ENCODE peak calls at places on chromosomes 13 and 19, in four cellular contexts. One of them, this sample, is unnamed.

GRCh38 chr19:41354343-41354974 is 737 bp upstream of the TGFB1 start:
- DNase-seq in endothelial cell of umbilical vein: no peak
- DNase-seq in sigmoid colon: peak
- DNase-seq in K562: no peak
- DNase-seq in this sample: no peak

GRCh38 chr13:22883961-22884360 is 296.8 kb upstream of the SGCG start:
- DNase-seq in sigmoid colon: no peak
- DNase-seq in K562: no peak
- DNase-seq in endothelial cell of umbilical vein: no peak
- DNase-seq in this sample: no peak

GRCh38 chr19:39996218-39996810 is 546 bp upstream of the ZNF546 start:
- DNase-seq in K562: peak
- DNase-seq in endothelial cell of umbilical vein: no peak
- DNase-seq in sigmoid colon: no peak
- DNase-seq in this sample: no peak

GRCh38 chr13:42153371-42153770 is 104.9 kb downstream of the DGKH start:
- DNase-seq in K562: no peak
- DNase-seq in sigmoid colon: no peak
- DNase-seq in endothelial cell of umbilical vein: peak
- DNase-seq in this sample: no peak

GRCh38 chr19:2922987-2923386 is 21.8 kb downstream of the ZNF77 start:
- DNase-seq in endothelial cell of umbilical vein: no peak
- DNase-seq in K562: peak
- DNase-seq in sigmoid colon: no peak
- DNase-seq in this sample: no peak

GRCh38 chr13:34863360-34864135 is 78.5 kb upstream of the NBEA start:
- DNase-seq in K562: no peak
- DNase-seq in endothelial cell of umbilical vein: peak
- DNase-seq in sigmoid colon: no peak
- DNase-seq in this sample: no peak

GRCh38 chr13:113043931-113044330 is 61.7 kb upstream of the F7 start:
- DNase-seq in K562: no peak
- DNase-seq in sigmoid colon: no peak
- DNase-seq in endothelial cell of umbilical vein: no peak
- DNase-seq in this sample: no peak

GRCh38 chr19:45262570-45262969 is 11.5 kb downstream of the MARK4 start:
- DNase-seq in sigmoid colon: no peak
- DNase-seq in K562: no peak
- DNase-seq in endothelial cell of umbilical vein: no peak
- DNase-seq in this sample: no peak

GRCh38 chr19:28213476-28214082 is 999.4 kb downstream of the UQCRFS1 start:
- DNase-seq in K562: peak
- DNase-seq in sigmoid colon: no peak
- DNase-seq in endothelial cell of umbilical vein: no peak
- DNase-seq in this sample: no peak

GRCh38 chr13:98775844-98776598 is 23.5 kb upstream of the SLC15A1 start:
- DNase-seq in endothelial cell of umbilical vein: no peak
- DNase-seq in sigmoid colon: no peak
- DNase-seq in K562: peak
- DNase-seq in this sample: no peak

GRCh38 chr13:97295279-97296182 is 73.4 kb downstream of the MBNL2 start:
- DNase-seq in sigmoid colon: no peak
- DNase-seq in K562: peak
- DNase-seq in endothelial cell of umbilical vein: peak
- DNase-seq in this sample: no peak

GRCh38 chr13:50685491-50685890 is 158.0 kb downstream of the DLEU7 start:
- DNase-seq in sigmoid colon: peak
- DNase-seq in K562: no peak
- DNase-seq in endothelial cell of umbilical vein: peak
- DNase-seq in this sample: no peak

GRCh38 chr19:8361921-8362793 is 1.8 kb upstream of the ANGPTL4 start:
- DNase-seq in sigmoid colon: peak
- DNase-seq in endothelial cell of umbilical vein: peak
- DNase-seq in K562: no peak
- DNase-seq in this sample: peak

GRCh38 chr19:55451522-55452380 is 8.7 kb upstream of the SHISA7 start:
- DNase-seq in K562: peak
- DNase-seq in sigmoid colon: no peak
- DNase-seq in endothelial cell of umbilical vein: no peak
- DNase-seq in this sample: no peak

GRCh38 chr19:41175825-41176734 is 16.9 kb upstream of the CYP2S1 start:
- DNase-seq in sigmoid colon: no peak
- DNase-seq in endothelial cell of umbilical vein: no peak
- DNase-seq in K562: no peak
- DNase-seq in this sample: peak

GRCh38 chr19:30492581-30492980 is 120.4 kb downstream of the ZNF536 start:
- DNase-seq in endothelial cell of umbilical vein: no peak
- DNase-seq in K562: no peak
- DNase-seq in sigmoid colon: no peak
- DNase-seq in this sample: no peak

GRCh38 chr13:19910336-19911072 is 47.1 kb upstream of the ZMYM5 start:
- DNase-seq in K562: no peak
- DNase-seq in endothelial cell of umbilical vein: no peak
- DNase-seq in sigmoid colon: no peak
- DNase-seq in this sample: no peak

GRCh38 chr19:4969772-4970531 is 1.0 kb downstream of the KDM4B start:
- DNase-seq in endothelial cell of umbilical vein: peak
- DNase-seq in K562: no peak
- DNase-seq in sigmoid colon: no peak
- DNase-seq in this sample: no peak

GRCh38 chr19:29521291-29522075 is 4.3 kb upstream of the VSTM2B start:
- DNase-seq in sigmoid colon: no peak
- DNase-seq in endothelial cell of umbilical vein: no peak
- DNase-seq in K562: no peak
- DNase-seq in this sample: no peak

GRCh38 chr13:48644951-48645350 is 8.8 kb upstream of the CYSLTR2 start:
- DNase-seq in endothelial cell of umbilical vein: no peak
- DNase-seq in K562: no peak
- DNase-seq in sigmoid colon: no peak
- DNase-seq in this sample: no peak

GRCh38 chr13:20441879-20442278 is 83.8 kb downstream of the CRYL1 start:
- DNase-seq in endothelial cell of umbilical vein: no peak
- DNase-seq in sigmoid colon: no peak
- DNase-seq in K562: no peak
- DNase-seq in this sample: no peak

GRCh38 chr19:9797871-9798270 is 21.0 kb downstream of the FBXL12 start:
- DNase-seq in endothelial cell of umbilical vein: no peak
- DNase-seq in sigmoid colon: no peak
- DNase-seq in K562: no peak
- DNase-seq in this sample: no peak

GRCh38 chr19:14248578-14249011 is 42.6 kb upstream of the ADGRL1 start:
- DNase-seq in K562: peak
- DNase-seq in endothelial cell of umbilical vein: peak
- DNase-seq in sigmoid colon: peak
- DNase-seq in this sample: no peak

GRCh38 chr19:19134687-19135158 is 3.6 kb downstream of the TMEM161A start:
- DNase-seq in K562: peak
- DNase-seq in endothelial cell of umbilical vein: no peak
- DNase-seq in sigmoid colon: no peak
- DNase-seq in this sample: no peak

GRCh38 chr19:11091343-11092153 is 2.3 kb downstream of the LDLR start:
- DNase-seq in K562: no peak
- DNase-seq in sigmoid colon: peak
- DNase-seq in endothelial cell of umbilical vein: peak
- DNase-seq in this sample: peak

GRCh38 chr19:42606660-42607351 is 12.1 kb upstream of the CEACAM8 start:
- DNase-seq in sigmoid colon: no peak
- DNase-seq in K562: peak
- DNase-seq in endothelial cell of umbilical vein: peak
- DNase-seq in this sample: no peak

GRCh38 chr13:22933571-22934181 is 247.1 kb upstream of the SGCG start:
- DNase-seq in sigmoid colon: no peak
- DNase-seq in K562: no peak
- DNase-seq in endothelial cell of umbilical vein: no peak
- DNase-seq in this sample: no peak

GRCh38 chr19:32189956-32190706 is 155.3 kb upstream of the ZNF507 start:
- DNase-seq in sigmoid colon: no peak
- DNase-seq in K562: no peak
- DNase-seq in endothelial cell of umbilical vein: no peak
- DNase-seq in this sample: no peak

GRCh38 chr13:40368123-40368891 is 298.1 kb downstream of the FOXO1 start:
- DNase-seq in endothelial cell of umbilical vein: peak
- DNase-seq in sigmoid colon: no peak
- DNase-seq in K562: no peak
- DNase-seq in this sample: no peak

GRCh38 chr13:51804295-51805172 is 571 bp upstream of the DHRS12 start:
- DNase-seq in K562: no peak
- DNase-seq in endothelial cell of umbilical vein: no peak
- DNase-seq in sigmoid colon: peak
- DNase-seq in this sample: peak

GRCh38 chr13:109869312-109870237 is 83.2 kb upstream of the IRS2 start:
- DNase-seq in endothelial cell of umbilical vein: peak
- DNase-seq in K562: peak
- DNase-seq in sigmoid colon: peak
- DNase-seq in this sample: peak

GRCh38 chr13:109868583-109869311 is 82.4 kb upstream of the IRS2 start:
- DNase-seq in K562: no peak
- DNase-seq in sigmoid colon: no peak
- DNase-seq in endothelial cell of umbilical vein: no peak
- DNase-seq in this sample: no peak

GRCh38 chr13:109870281-109871017 is 84.1 kb upstream of the IRS2 start:
- DNase-seq in K562: no peak
- DNase-seq in endothelial cell of umbilical vein: no peak
- DNase-seq in sigmoid colon: no peak
- DNase-seq in this sample: no peak

GRCh38 chr13:109871018-109871370 is 84.6 kb upstream of the IRS2 start:
- DNase-seq in sigmoid colon: no peak
- DNase-seq in K562: no peak
- DNase-seq in endothelial cell of umbilical vein: no peak
- DNase-seq in this sample: no peak

GRCh38 chr13:109867766-109868165 is 81.4 kb upstream of the IRS2 start:
- DNase-seq in sigmoid colon: no peak
- DNase-seq in endothelial cell of umbilical vein: no peak
- DNase-seq in K562: no peak
- DNase-seq in this sample: no peak
- TF ChIP-seq POLR2AphosphoS5 in sigmoid colon: no peak
- TF ChIP-seq POLR2AphosphoS5 in endothelial cell of umbilical vein: no peak
- TF ChIP-seq POLR2AphosphoS5 in K562: no peak
- TF ChIP-seq POLR2AphosphoS5 in this sample: no peak

GRCh38 chr19:21568816-21569496 is 63.6 kb downstream of the ZNF429 start:
- DNase-seq in K562: no peak
- DNase-seq in sigmoid colon: peak
- DNase-seq in endothelial cell of umbilical vein: no peak
- DNase-seq in this sample: peak
- TF ChIP-seq POLR2AphosphoS5 in K562: no peak
- TF ChIP-seq POLR2AphosphoS5 in sigmoid colon: no peak
- TF ChIP-seq POLR2AphosphoS5 in endothelial cell of umbilical vein: no peak
- TF ChIP-seq POLR2AphosphoS5 in this sample: no peak

GRCh38 chr19:17209126-17210036 is 5.8 kb upstream of the USE1 start:
- DNase-seq in K562: peak
- DNase-seq in sigmoid colon: no peak
- DNase-seq in endothelial cell of umbilical vein: peak
- DNase-seq in this sample: no peak
- TF ChIP-seq POLR2AphosphoS5 in K562: no peak
- TF ChIP-seq POLR2AphosphoS5 in sigmoid colon: no peak
- TF ChIP-seq POLR2AphosphoS5 in endothelial cell of umbilical vein: no peak
- TF ChIP-seq POLR2AphosphoS5 in this sample: no peak

DNA sequence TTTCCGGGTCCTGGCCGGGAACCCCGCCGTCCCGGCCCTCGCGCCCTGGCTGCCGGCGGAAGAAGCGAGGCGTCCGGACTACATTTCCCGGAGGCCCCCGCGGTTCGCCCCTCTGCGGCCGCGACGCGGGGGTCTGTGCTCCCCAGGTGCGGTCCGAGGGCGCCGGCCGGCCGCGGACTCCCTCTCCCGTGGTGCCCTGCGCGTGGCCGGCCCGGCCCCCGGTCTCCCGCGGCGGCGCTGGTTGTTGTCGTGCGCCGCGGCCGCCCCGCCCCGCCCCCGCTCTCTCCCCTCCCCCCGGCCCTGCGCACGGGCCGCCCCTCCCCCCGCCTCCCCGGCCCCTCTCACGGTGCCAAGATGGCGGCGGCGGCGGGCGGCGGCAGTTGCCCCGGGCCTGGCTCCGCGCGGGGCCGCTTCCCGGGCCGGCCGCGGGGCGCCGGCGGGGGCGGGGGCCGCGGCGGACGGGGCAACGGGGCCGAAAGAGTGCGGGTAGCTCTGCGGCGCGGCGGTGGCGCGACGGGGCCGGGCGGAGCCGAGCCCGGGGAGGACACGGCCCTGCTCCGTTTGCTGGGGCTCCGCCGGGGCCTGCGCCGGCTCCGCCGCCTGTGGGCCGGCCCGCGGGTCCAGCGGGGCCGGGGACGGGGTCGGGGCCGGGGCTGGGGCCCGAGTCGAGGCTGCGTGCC is at the start of gene KMT2B:
- DNase-seq in sigmoid colon: peak
- DNase-seq in endothelial cell of umbilical vein: no peak
- DNase-seq in K562: peak
- DNase-seq in this sample: no peak
- TF ChIP-seq POLR2AphosphoS5 in sigmoid colon: no peak
- TF ChIP-seq POLR2AphosphoS5 in endothelial cell of umbilical vein: peak
- TF ChIP-seq POLR2AphosphoS5 in K562: no peak
- TF ChIP-seq POLR2AphosphoS5 in this sample: no peak